ENCODE peak calls at places on chromosome 15, in four cellular contexts. L is adrenal gland, Z is H1, M is breast epithelium. V is an unnamed sample.

GRCh38 chr15:77032052-77032646 is 37.2 kb downstream of the PSTPIP1 start:
- DNase-seq in L (peak), Z (peak), M (peak), V (no peak)

GRCh38 chr15:81018197-81018596 is 17.5 kb downstream of the TLNRD1 start:
- DNase-seq in L (no peak), Z (no peak), M (no peak), V (no peak)

GRCh38 chr15:92670625-92671024 is 15.1 kb upstream of the FAM174B start:
- DNase-seq in L (no peak), Z (peak), M (no peak), V (no peak)

GRCh38 chr15:29997499-29997898 is 85.3 kb upstream of the GOLGA8J start:
- DNase-seq in L (no peak), Z (no peak), M (no peak), V (no peak)

GRCh38 chr15:58510715-58511465 is 79.1 kb downstream of the LIPC start:
- DNase-seq in L (no peak), Z (no peak), M (no peak), V (no peak)

GRCh38 chr15:88258021-88258641 is 1.6 kb upstream of the NTRK3 start:
- DNase-seq in L (no peak), Z (peak), M (no peak), V (no peak)

GRCh38 chr15:70538278-70538677 is 225.1 kb downstream of the UACA start:
- DNase-seq in L (no peak), Z (no peak), M (no peak), V (no peak)

GRCh38 chr15:73859236-73859635 is 14.1 kb upstream of the TBC1D21 start:
- DNase-seq in L (no peak), Z (no peak), M (no peak), V (no peak)

GRCh38 chr15:70062321-70062956 is 35.3 kb downstream of the TLE3 start:
- DNase-seq in L (peak), Z (no peak), M (peak), V (peak)

GRCh38 chr15:74795961-74796625 is 14.2 kb downstream of the CSK start:
- DNase-seq in L (no peak), Z (no peak), M (no peak), V (no peak)

GRCh38 chr15:31345606-31346366 is 19.2 kb downstream of the KLF13 start:
- DNase-seq in L (no peak), Z (no peak), M (no peak), V (peak)

GRCh38 chr15:32698773-32699390 is 18.9 kb upstream of the GREM1 start:
- DNase-seq in L (no peak), Z (no peak), M (no peak), V (no peak)

GRCh38 chr15:85504739-85505676 is 124.6 kb downstream of the AKAP13 start:
- DNase-seq in L (peak), Z (no peak), M (no peak), V (peak)

GRCh38 chr15:100103828-100104227 is 237.9 kb downstream of the ADAMTS17 start:
- DNase-seq in L (no peak), Z (no peak), M (no peak), V (no peak)

GRCh38 chr15:93520206-93520605 is 431.2 kb upstream of the RGMA start:
- DNase-seq in L (no peak), Z (no peak), M (no peak), V (peak)

GRCh38 chr15:101017041-101017754 is 98.0 kb downstream of the LRRK1 start:
- DNase-seq in L (no peak), Z (peak), M (no peak), V (no peak)

GRCh38 chr15:87846746-87847145 is 409.8 kb downstream of the NTRK3 start:
- DNase-seq in L (no peak), Z (no peak), M (no peak), V (no peak)

GRCh38 chr15:47283231-47283630 is 434.1 kb upstream of the SEMA6D start:
- DNase-seq in L (no peak), Z (no peak), M (no peak), V (no peak)

GRCh38 chr15:70767668-70768067 is 4.3 kb upstream of the UACA start:
- DNase-seq in L (no peak), Z (no peak), M (no peak), V (no peak)

GRCh38 chr15:68352401-68353062 is 75.0 kb downstream of the FEM1B start:
- DNase-seq in L (peak), Z (no peak), M (no peak), V (no peak)

GRCh38 chr15:27550635-27551034 is 548.5 kb downstream of the OCA2 start:
- DNase-seq in L (no peak), Z (no peak), M (no peak), V (no peak)

GRCh38 chr15:33716025-33716424 is 252.3 kb upstream of the CHRM5 start:
- DNase-seq in L (no peak), Z (no peak), M (no peak), V (no peak)

GRCh38 chr15:65948352-65948751 is 79.1 kb downstream of the RAB11A start:
- DNase-seq in L (no peak), Z (no peak), M (no peak), V (no peak)

GRCh38 chr15:74027688-74028087 is 33.2 kb downstream of the PML start:
- DNase-seq in L (no peak), Z (no peak), M (no peak), V (no peak)

GRCh38 chr15:85047271-85047948 is 65.8 kb downstream of the PDE8A start:
- DNase-seq in L (no peak), Z (no peak), M (no peak), V (peak)

GRCh38 chr15:82646250-82647044 is 716 bp downstream of the CPEB1 start:
- DNase-seq in L (peak), Z (peak), M (no peak), V (no peak)

GRCh38 chr15:81056276-81056675 is 55.6 kb downstream of the TLNRD1 start:
- DNase-seq in L (no peak), Z (no peak), M (no peak), V (no peak)

GRCh38 chr15:60301024-60301423 is 96.8 kb downstream of the ANXA2 start:
- DNase-seq in L (no peak), Z (no peak), M (no peak), V (no peak)

GRCh38 chr15:70715840-70716510 is 47.4 kb downstream of the UACA start:
- DNase-seq in L (no peak), Z (no peak), M (no peak), V (peak)

GRCh38 chr15:28127036-28127435 is 27.9 kb upstream of the OCA2 start:
- DNase-seq in L (no peak), Z (no peak), M (no peak), V (no peak)

GRCh38 chr15:40286061-40286532 is 3.2 kb upstream of the ANKRD63 start:
- DNase-seq in L (no peak), Z (no peak), M (no peak), V (no peak)

GRCh38 chr15:57227899-57228298 is 148.4 kb upstream of the CGNL1 start:
- DNase-seq in L (no peak), Z (no peak), M (no peak), V (no peak)

GRCh38 chr15:71804695-71805470 is 5.5 kb upstream of the NR2E3 start:
- DNase-seq in L (no peak), Z (no peak), M (no peak), V (no peak)

GRCh38 chr15:24948495-24948894 is 6.3 kb upstream of the SNRPN start:
- DNase-seq in L (no peak), Z (no peak), M (no peak), V (no peak)

GRCh38 chr15:27783668-27784067 is 315.4 kb downstream of the OCA2 start:
- DNase-seq in L (no peak), Z (no peak), M (no peak), V (no peak)

GRCh38 chr15:93720607-93721006 is 510.8 kb upstream of the MCTP2 start:
- DNase-seq in L (no peak), Z (no peak), M (no peak), V (no peak)

GRCh38 chr15:80615783-80616391 is 79.2 kb upstream of the ABHD17C start:
- DNase-seq in L (peak), Z (no peak), M (peak), V (peak)

GRCh38 chr15:89371145-89372044 is 36.8 kb upstream of the POLG start:
- DNase-seq in L (no peak), Z (peak), M (no peak), V (no peak)

GRCh38 chr15:60006203-60006782 is 2.2 kb downstream of the FOXB1 start:
- DNase-seq in L (no peak), Z (peak), M (no peak), V (no peak)

GRCh38 chr15:63630036-63630751 is 33.0 kb downstream of the FBXL22 start:
- DNase-seq in L (no peak), Z (no peak), M (no peak), V (no peak)
- TF ChIP-seq POLR2A in L (no peak), Z (no peak), M (no peak), V (no peak)

GRCh38 chr15:41994772-41995475 is 22.6 kb upstream of the EHD4 start:
- DNase-seq in L (no peak), Z (no peak), M (no peak), V (no peak)
- TF ChIP-seq CTCF in L (no peak), Z (no peak), M (no peak), V (no peak)

DNA sequence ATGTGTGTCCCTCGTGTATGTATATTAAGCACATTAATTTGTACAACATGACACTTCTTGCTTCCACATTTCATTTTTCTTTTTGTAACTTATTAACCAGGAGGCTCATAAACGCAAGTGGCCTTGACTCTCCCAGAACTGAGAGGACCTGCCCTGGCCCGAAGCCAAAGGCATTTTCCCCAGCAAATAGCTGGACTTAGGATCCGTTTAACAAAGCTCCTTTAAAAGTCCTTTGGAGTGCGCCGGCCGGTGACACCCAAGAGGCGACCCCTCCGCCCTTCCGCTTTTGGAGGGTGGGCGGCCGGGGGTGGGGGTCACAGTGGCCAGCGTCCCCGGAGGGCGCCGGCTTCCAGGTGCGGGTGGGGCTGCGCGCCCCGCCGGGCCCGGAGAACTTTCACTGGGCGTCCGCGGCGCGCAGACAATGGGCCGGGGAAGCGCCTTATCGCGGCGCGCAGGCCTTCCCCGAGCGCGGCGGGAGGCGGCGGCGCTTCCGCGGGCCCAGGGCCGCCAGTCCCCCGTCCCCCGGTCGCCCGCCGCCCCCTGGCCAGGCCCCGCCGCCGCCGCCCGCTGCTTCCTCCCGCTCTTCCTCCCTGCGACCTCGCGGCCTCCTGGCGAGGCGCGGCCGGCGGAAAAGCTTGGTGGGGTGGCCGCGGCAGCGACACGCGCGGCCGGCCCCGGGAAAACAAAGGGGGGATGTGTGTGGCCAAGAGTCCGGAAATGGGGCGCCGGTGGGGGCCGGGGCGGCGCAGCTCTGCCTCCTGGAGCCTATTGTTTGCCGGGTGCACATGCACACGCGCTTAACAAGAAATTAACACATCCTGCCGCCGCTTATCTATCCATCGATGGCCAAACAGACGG is 613.4 kb downstream of the MCTP2 start:
- DNase-seq in L (peak), Z (peak), M (no peak), V (peak)
- H3K4me3 ChIP-seq in L (no peak), Z (peak), M (peak), V (peak)

DNA sequence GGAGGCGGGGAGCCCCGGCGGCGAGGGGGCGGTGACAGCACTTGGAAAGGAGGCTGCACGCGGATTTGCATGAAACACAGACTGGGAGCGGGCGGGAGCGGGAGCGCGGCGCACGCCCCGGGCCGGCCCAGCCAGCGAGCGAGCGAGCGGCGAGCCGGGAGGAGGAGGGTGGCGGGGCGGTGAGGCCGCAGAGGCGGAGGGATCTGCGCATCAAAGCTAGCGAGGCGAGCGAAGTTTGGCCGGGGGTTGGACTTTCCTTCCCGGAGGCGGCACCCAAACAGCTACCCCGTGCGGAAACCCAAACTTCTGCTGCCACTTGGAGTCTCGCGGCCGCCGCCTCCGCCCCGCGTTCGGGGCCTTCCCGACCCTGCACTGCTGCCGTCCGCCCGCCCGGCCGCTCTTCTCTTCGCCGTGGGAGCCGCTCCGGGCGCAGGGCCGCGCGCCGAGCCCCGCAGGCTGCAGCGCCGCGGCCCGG is at the start of gene SMAD3:
- DNase-seq in L (peak), Z (peak), M (peak), V (peak)
- TF ChIP-seq POLR2A in L (peak), Z (peak), M (no peak), V (peak)

DNA sequence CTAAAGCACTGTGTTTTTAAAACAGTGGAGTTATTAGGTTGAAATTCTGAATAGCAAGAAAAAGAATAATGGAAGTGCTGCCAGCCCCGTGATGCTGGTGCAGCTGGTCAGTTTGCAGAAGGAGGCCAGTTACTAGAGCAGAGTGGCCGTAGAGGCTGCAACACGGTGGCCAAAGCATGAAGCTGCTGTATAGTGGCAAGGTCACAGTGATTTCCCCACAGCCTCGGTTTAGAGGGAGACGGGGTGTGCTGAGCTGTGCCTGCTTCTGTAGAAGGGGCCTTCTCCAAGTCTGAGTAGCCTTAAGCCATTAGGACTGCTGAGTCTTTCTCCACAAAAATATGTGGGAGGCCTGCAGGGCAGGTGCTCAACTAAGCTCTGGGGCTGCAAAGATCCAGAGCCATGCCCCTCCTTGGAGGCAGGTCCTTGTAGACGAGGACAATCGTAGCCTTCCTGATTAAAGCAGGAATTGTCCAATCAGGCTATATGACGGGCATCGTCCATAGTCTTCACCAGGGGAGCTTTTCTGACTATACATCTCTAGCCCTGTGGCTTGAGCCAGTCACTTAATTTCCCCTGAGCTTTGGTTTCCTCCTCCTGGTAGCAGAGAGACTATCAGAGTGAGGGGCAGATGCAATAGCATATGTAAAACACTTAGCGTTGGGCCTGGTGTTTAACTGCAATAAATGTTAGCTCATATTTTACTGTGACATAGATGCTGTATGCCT is 151.6 kb downstream of the PGPEP1L start:
- DNase-seq in L (no peak), Z (no peak), M (no peak), V (no peak)
- TF ChIP-seq CTCF in L (no peak), Z (no peak), M (no peak), V (no peak)

GRCh38 chr15:64521201-64521600 is 60.8 kb downstream of the ZNF609 start:
- DNase-seq in L (no peak), Z (no peak), M (no peak), V (no peak)
- H3K4me3 ChIP-seq in L (no peak), Z (no peak), M (no peak), V (no peak)